ENCODE peak calls at places on chromosome 1, in eight cellular contexts. W, G, Z, L, Q, X, D and P are unnamed samples.

GRCh38 chr1:207497951-207498350 is 2.0 kb downstream of the CR1 start:
- DNase-seq in Z (no peak), D (no peak), L (no peak), G (no peak), Q (no peak), X (no peak), W (no peak), P (no peak)

GRCh38 chr1:172246521-172247390 is 173.7 kb upstream of the C1orf105 start:
- DNase-seq in W (no peak), L (no peak), Q (no peak), X (no peak), Z (no peak), D (no peak), G (no peak), P (no peak)

GRCh38 chr1:3869751-3870301 is 12.6 kb downstream of the DFFB start:
- DNase-seq in L (no peak), G (no peak), Q (no peak), D (no peak), Z (peak; percentile 8), X (peak; percentile 25), W (no peak), P (no peak)

GRCh38 chr1:75292013-75292412 is 157.8 kb downstream of the LHX8 start:
- DNase-seq in D (no peak), G (no peak), W (no peak), Z (no peak), Q (no peak), L (no peak), X (no peak), P (no peak)

GRCh38 chr1:24929876-24930702 is at the start of gene RUNX3:
- DNase-seq in W (peak; percentile 63), G (peak; percentile 96), Q (no peak), Z (no peak), D (no peak), L (peak; percentile 67), X (peak; percentile 55), P (peak; percentile 43)

GRCh38 chr1:2583871-2584341 is 2.7 kb upstream of the PRXL2B start:
- DNase-seq in Q (no peak), G (peak; percentile 35), X (peak; percentile 57), Z (no peak), W (no peak), D (no peak), L (peak; percentile 41), P (peak; percentile 40)

GRCh38 chr1:221437924-221438323 is 304.0 kb downstream of the DUSP10 start:
- DNase-seq in Q (no peak), X (no peak), W (no peak), L (no peak), D (no peak), G (no peak), Z (no peak), P (no peak)

GRCh38 chr1:221344693-221345092 is 397.2 kb downstream of the DUSP10 start:
- DNase-seq in G (no peak), D (no peak), X (no peak), Q (no peak), W (no peak), L (no peak), Z (no peak), P (no peak)

GRCh38 chr1:193971595-193971994 is 785.2 kb upstream of the B3GALT2 start:
- DNase-seq in L (no peak), G (no peak), Z (peak; percentile 43), D (no peak), W (no peak), Q (no peak), X (no peak), P (no peak)

GRCh38 chr1:4626061-4626460 is 28.3 kb upstream of the AJAP1 start:
- DNase-seq in Q (no peak), D (no peak), G (no peak), W (no peak), Z (no peak), L (no peak), X (no peak), P (no peak)

GRCh38 chr1:200628223-200628868 is 7.8 kb upstream of the KIF14 start:
- DNase-seq in L (no peak), W (no peak), Q (no peak), D (no peak), Z (no peak), G (peak; percentile 41), X (no peak), P (no peak)

GRCh38 chr1:163399976-163400375 is 78.2 kb downstream of the NUF2 start:
- DNase-seq in Q (no peak), L (peak; percentile 97), G (no peak), Z (no peak), W (no peak), D (no peak), X (no peak), P (no peak)

GRCh38 chr1:51966559-51966958 is 23.9 kb downstream of the RAB3B start:
- DNase-seq in Z (no peak), W (no peak), X (no peak), Q (no peak), L (no peak), D (no peak), G (no peak), P (no peak)